ENCODE peak calls at places on chromosomes 4 and X, in five cellular contexts. X, C, H, Y and D are unnamed samples.

GRCh38 chr4:36332023-36332781 is 50.8 kb downstream of the DTHD1 start:
- DNase-seq in X (no peak), C (peak), H (no peak), Y (peak), D (no peak)

GRCh38 chr4:139901516-139902327 is 236.1 kb downstream of the MGST2 start:
- DNase-seq in X (no peak), C (peak), H (no peak), Y (no peak), D (no peak)

GRCh38 chr4:25861422-25861926 is 1.3 kb downstream of the SEL1L3 start:
- DNase-seq in X (no peak), C (no peak), H (no peak), Y (peak), D (no peak)

GRCh38 chrX:104432321-104432720 is 133.7 kb upstream of the IL1RAPL2 start:
- DNase-seq in X (no peak), C (no peak), H (no peak), Y (no peak), D (no peak)

GRCh38 chr4:161303551-161303950 is 860.2 kb downstream of the FSTL5 start:
- DNase-seq in X (no peak), C (no peak), H (no peak), Y (no peak), D (no peak)

GRCh38 chr4:7298601-7299000 is 106.3 kb downstream of the SORCS2 start:
- DNase-seq in X (no peak), C (no peak), H (no peak), Y (no peak), D (no peak)

GRCh38 chrX:12867746-12868145 is 874 bp downstream of the TLR7 start:
- DNase-seq in X (no peak), C (no peak), H (no peak), Y (peak), D (no peak)

GRCh38 chr4:176988226-176988625 is 195.5 kb upstream of the VEGFC start:
- DNase-seq in X (no peak), C (peak), H (no peak), Y (no peak), D (no peak)

GRCh38 chrX:41621236-41621651 is 67.5 kb upstream of the GPR34 start:
- DNase-seq in X (no peak), C (peak), H (no peak), Y (no peak), D (no peak)

GRCh38 chr4:74757136-74757535 is 37.2 kb downstream of the BTC start:
- DNase-seq in X (no peak), C (no peak), H (no peak), Y (no peak), D (no peak)

GRCh38 chrX:133609151-133609550 is 193.9 kb upstream of the GPC4 start:
- DNase-seq in X (no peak), C (peak), H (no peak), Y (no peak), D (no peak)

GRCh38 chrX:112513154-112513553 is 166.6 kb downstream of the LHFPL1 start:
- DNase-seq in X (no peak), C (peak), H (no peak), Y (no peak), D (no peak)

GRCh38 chrX:134636859-134637258 is 21.4 kb downstream of the PLAC1 start:
- DNase-seq in X (no peak), C (peak), H (no peak), Y (no peak), D (no peak)

GRCh38 chrX:19836337-19836736 is 51.1 kb downstream of the SH3KBP1 start:
- DNase-seq in X (no peak), C (no peak), H (no peak), Y (no peak), D (no peak)

GRCh38 chr4:5746829-5747745 is 36.1 kb downstream of the EVC start:
- DNase-seq in X (no peak), C (peak), H (no peak), Y (no peak), D (no peak)

GRCh38 chr4:149884046-149884445 is 68.4 kb upstream of the IQCM start:
- DNase-seq in X (peak), C (peak), H (peak), Y (no peak), D (no peak)

GRCh38 chr4:153001626-153002025 is 65.5 kb downstream of the FHDC1 start:
- DNase-seq in X (no peak), C (no peak), H (no peak), Y (no peak), D (no peak)

GRCh38 chr4:38179690-38180299 is 219.6 kb downstream of the PTTG2 start:
- DNase-seq in X (peak), C (peak), H (peak), Y (peak), D (peak)

GRCh38 chrX:39283239-39283638 is 482.0 kb downstream of the MID1IP1 start:
- DNase-seq in X (no peak), C (no peak), H (no peak), Y (no peak), D (no peak)

GRCh38 chrX:9650091-9650490 is 115.6 kb downstream of the GPR143 start:
- DNase-seq in X (no peak), C (no peak), H (no peak), Y (no peak), D (no peak)

GRCh38 chr4:113289736-113290135 is 240.3 kb downstream of the ANK2 start:
- DNase-seq in X (no peak), C (peak), H (no peak), Y (no peak), D (no peak)

GRCh38 chr4:121736735-121737351 is 28.1 kb downstream of the SMIM43 start:
- DNase-seq in X (no peak), C (peak), H (no peak), Y (peak), D (no peak)

GRCh38 chr4:5890063-5890727 is 2.7 kb downstream of the CRMP1 start:
- DNase-seq in X (no peak), C (peak), H (no peak), Y (no peak), D (no peak)

GRCh38 chrX:93874554-93874953 is 200.5 kb downstream of the FAM133A start:
- DNase-seq in X (no peak), C (no peak), H (no peak), Y (peak), D (no peak)

GRCh38 chrX:13473666-13474516 is 95.5 kb upstream of the EGFL6 start:
- DNase-seq in X (no peak), C (peak), H (no peak), Y (peak), D (no peak)

GRCh38 chr4:575281-576141 is 584 bp downstream of the TMEM271 start:
- DNase-seq in X (no peak), C (peak), H (no peak), Y (no peak), D (no peak)

GRCh38 chrX:123899701-123900100 is 39.8 kb downstream of the XIAP start:
- DNase-seq in X (no peak), C (peak), H (no peak), Y (no peak), D (no peak)

GRCh38 chrX:128800138-128800537 is 723.2 kb downstream of the SMARCA1 start:
- DNase-seq in X (no peak), C (no peak), H (no peak), Y (no peak), D (no peak)

GRCh38 chrX:76454456-76454927 is 27.0 kb downstream of the MAGEE1 start:
- DNase-seq in X (no peak), C (peak), H (no peak), Y (peak), D (no peak)

GRCh38 chr4:185399466-185399865 is 2.8 kb downstream of the ANKRD37 start:
- DNase-seq in X (no peak), C (no peak), H (no peak), Y (peak), D (no peak)

GRCh38 chr4:164731827-164732474 is 22.0 kb upstream of the SMIM31 start:
- DNase-seq in X (peak), C (peak), H (peak), Y (peak), D (no peak)

DNA sequence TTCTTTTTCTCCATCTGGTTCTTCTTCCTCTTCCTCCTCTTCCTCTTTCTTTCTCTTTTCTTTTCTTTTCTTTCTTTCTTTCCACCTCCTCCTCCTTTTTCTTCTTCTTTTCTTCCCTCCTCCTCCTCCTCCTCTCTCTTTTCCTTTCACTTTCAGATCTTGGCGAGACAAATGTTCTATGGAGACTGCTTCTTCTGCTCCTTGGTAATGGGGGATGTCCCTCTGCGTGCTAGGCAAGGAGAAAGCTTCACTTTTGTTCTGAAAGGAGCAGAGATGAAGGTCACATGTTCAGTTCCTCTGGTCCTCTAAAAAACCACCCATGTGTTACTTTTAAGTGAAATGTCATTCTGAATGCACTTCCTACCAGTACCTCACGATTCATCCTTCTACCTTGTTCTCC is 33.2 kb downstream of the NBDY start:
- DNase-seq in X (no peak), C (no peak), H (no peak), Y (peak), D (no peak)
- H3K4me3 ChIP-seq in X (no peak), C (no peak), H (no peak), Y (peak), D (no peak)

DNA sequence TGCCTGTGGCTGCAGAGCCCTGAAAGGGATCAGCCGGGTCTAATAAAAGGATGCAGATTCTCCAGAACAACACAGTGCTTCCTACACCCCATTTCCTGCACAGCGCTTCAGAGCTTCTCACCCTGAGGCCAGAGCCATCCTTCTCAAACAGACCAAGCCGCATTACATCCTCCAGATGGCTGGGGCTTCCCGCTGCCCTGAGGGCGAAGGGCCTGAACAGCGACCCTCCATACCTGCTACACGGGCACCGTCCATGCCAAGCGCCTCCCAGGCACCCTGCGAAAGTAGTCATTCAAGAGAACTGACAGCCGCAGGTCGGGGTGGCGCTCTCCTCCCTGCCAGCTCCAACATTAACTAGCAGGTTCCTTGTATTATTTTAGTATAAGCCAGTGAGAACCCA is 36.5 kb downstream of the ACOX3 start:
- DNase-seq in X (no peak), C (no peak), H (no peak), Y (no peak), D (no peak)
- H3K27ac ChIP-seq in X (peak), C (no peak), H (no peak), Y (no peak), D (no peak)

DNA sequence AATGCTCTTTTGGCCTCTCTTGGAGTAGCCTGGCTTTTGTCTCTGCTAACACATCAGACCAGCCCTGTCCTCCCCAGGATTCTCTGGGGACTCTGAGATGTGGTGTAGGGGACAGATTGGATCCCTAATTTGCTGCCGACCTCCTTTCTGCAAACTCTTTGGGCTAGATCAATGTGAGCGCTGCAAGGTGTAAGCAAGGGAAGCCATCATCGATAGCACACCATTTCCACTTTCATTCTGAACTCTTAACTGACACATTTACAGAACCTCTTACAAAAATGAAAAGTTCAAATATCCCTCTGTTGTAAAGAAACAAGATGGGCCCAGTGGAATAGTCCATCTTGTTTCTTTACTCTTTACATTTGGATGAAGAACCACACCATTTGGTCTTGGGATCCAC is 46.6 kb downstream of the PGRMC2 start:
- DNase-seq in X (no peak), C (no peak), H (no peak), Y (no peak), D (no peak)
- H3K4me3 ChIP-seq in X (no peak), C (no peak), H (no peak), Y (no peak), D (no peak)

DNA sequence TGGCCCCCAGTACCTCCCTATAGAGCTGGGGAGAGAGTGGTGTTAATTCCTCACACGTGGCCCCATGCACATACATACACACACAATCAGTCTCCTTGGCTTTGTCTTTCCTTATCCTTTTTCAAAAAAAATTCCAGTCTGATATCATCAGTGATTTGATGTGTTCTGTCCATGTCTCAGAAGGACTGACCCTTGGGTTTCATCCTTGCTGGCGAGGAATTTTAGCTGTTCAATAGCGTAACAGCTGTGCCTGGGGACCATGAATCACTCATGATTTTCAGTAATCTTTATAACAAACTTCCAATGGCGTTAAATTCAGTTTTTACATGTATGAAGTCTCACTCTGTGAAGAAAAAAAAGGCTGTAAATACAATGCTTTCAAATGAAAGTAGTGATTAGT is 204.6 kb downstream of the RBMX2 start:
- DNase-seq in X (no peak), C (no peak), H (no peak), Y (no peak), D (no peak)
- H3K27ac ChIP-seq in X (no peak), C (no peak), H (no peak), Y (no peak), D (no peak)

GRCh38 chrX:46255066-46255465 is 290.2 kb downstream of the ZNF674 start:
- DNase-seq in X (no peak), C (no peak), H (no peak), Y (no peak), D (no peak)
- H3K4me3 ChIP-seq in X (no peak), C (no peak), H (no peak), Y (no peak), D (no peak)